ENCODE peak calls at places on chromosomes 6 and 20, in four cellular contexts. O, Q, Y and J are unnamed samples.

GRCh38 chr6:146950351-146950835 is 253.8 kb upstream of the STXBP5 start:
- DNase-seq in Q (peak), Y (peak), O (no peak), J (peak)

GRCh38 chr20:38106461-38106860 is 58.6 kb downstream of the TGM2 start:
- DNase-seq in Q (no peak), Y (no peak), O (no peak), J (peak)

GRCh38 chr6:48315915-48316314 is 204.9 kb upstream of the PTCHD4 start:
- DNase-seq in O (no peak), Q (no peak), Y (no peak), J (no peak)

GRCh38 chr6:113564401-113565161 is 292.6 kb upstream of the MARCKS start:
- DNase-seq in Q (peak), Y (peak), O (peak), J (peak)

GRCh38 chr6:30418448-30418847 is 70.9 kb upstream of the HLA-E start:
- DNase-seq in Q (no peak), Y (no peak), O (no peak), J (no peak)

GRCh38 chr6:164085552-164086325 is 671.2 kb downstream of the QKI start:
- DNase-seq in Y (no peak), Q (peak), O (peak), J (no peak)

GRCh38 chr6:169473663-169474062 is 220.0 kb upstream of the THBS2 start:
- DNase-seq in O (no peak), Q (no peak), Y (no peak), J (no peak)

GRCh38 chr20:58514321-58515239 is 619 bp downstream of the APCDD1L start:
- DNase-seq in Q (peak), Y (peak), O (peak), J (no peak)

GRCh38 chr20:58213716-58214115 is 14.7 kb downstream of the ANKRD60 start:
- DNase-seq in Q (no peak), O (no peak), Y (no peak), J (no peak)

GRCh38 chr6:5514353-5514752 is 253.0 kb downstream of the FARS2 start:
- DNase-seq in Y (no peak), O (no peak), Q (no peak), J (no peak)

GRCh38 chr6:28334272-28335039 is 1.5 kb downstream of the ZSCAN31 start:
- DNase-seq in O (no peak), Q (no peak), Y (no peak), J (no peak)

GRCh38 chr6:4607026-4607704 is 169.0 kb upstream of the CDYL start:
- DNase-seq in Q (peak), O (no peak), Y (peak), J (peak)

GRCh38 chr6:3867616-3868502 is 18.7 kb downstream of the FAM50B start:
- DNase-seq in Q (no peak), Y (peak), O (no peak), J (no peak)

GRCh38 chr6:11043552-11043960 is 549 bp downstream of the ELOVL2 start:
- DNase-seq in Y (no peak), Q (no peak), O (peak), J (no peak)

GRCh38 chr6:138590796-138591709 is 91.8 kb upstream of the NHSL1 start:
- DNase-seq in O (peak), Q (peak), Y (peak), J (peak)

GRCh38 chr6:167247814-167248595 is 43.1 kb upstream of the UNC93A start:
- DNase-seq in O (no peak), Y (no peak), Q (no peak), J (no peak)

GRCh38 chr20:55515831-55516230 is 489.5 kb downstream of the CBLN4 start:
- DNase-seq in Q (no peak), Y (no peak), O (no peak), J (no peak)

GRCh38 chr6:169047345-169047744 is 206.3 kb downstream of the THBS2 start:
- DNase-seq in Q (no peak), O (no peak), Y (no peak), J (no peak)

GRCh38 chr20:10876558-10876957 is 202.8 kb upstream of the JAG1 start:
- DNase-seq in Q (no peak), Y (no peak), O (no peak), J (no peak)

GRCh38 chr6:11208267-11208666 is 24.2 kb downstream of the NEDD9 start:
- DNase-seq in Q (no peak), O (no peak), Y (no peak), J (no peak)

GRCh38 chr20:23546435-23547144 is 21.7 kb downstream of the CST9L start:
- DNase-seq in O (no peak), Q (no peak), Y (no peak), J (no peak)

DNA sequence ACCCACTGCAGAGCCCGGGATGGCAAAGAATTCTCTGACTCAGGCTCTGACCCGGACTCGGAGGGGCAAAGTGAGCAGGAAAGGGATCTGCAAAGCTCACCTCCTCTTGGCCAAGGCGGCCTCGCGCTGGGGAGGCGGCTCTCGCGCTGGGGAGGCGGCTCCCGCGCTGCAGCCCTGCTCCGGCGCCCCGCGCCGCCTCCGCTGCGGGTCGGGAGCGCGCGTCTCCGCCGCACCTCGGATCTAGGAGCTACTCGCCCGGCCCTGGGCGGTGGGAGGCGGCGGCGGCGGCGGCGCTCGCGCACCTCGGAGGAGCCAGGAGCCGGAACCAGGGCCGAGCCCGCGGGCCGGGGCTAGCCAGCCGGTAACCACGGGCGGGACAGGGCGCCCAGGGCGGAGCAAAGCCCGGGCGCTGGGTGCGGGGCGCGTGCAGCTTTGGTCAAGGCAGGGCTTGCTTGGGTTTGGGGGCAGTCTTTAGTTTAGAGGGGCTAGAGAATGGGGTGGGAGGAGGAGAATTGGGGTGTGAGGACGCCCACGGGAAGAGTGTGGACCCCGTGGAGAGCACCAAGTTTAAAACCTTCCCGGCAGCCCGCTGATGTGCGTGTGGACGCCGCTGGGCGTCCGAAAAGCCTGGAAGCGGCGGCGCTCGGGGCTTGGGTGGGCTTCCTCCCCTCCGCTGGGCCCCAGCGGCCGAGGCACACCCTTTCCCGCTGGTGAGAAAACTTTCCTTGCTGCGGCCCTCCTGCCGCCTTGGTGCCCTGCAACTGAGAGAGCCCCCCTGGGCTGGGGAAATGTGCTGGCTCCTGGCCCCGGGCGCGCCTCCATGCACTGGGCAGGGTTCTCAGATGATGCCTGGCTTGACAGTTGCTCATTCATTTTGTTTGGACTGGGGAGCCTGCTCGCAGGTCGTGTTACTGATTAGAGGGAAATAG is at the start of gene MRAP2:
- DNase-seq in Y (no peak), O (peak), Q (no peak), J (peak)
- H4K8ac ChIP-seq in Y (no peak), O (no peak), Q (no peak), J (peak)

GRCh38 chr6:36027501-36028087 is at the start of gene MAPK14:
- DNase-seq in Y (peak), Q (peak), O (peak), J (peak)
- H4K8ac ChIP-seq in Y (peak), Q (peak), O (no peak), J (peak)

GRCh38 chr6:111564482-111564945 is 41.2 kb downstream of the TRAF3IP2 start:
- DNase-seq in Y (peak), Q (peak), O (no peak), J (no peak)
- H4K8ac ChIP-seq in Y (peak), Q (no peak), O (no peak), J (no peak)

DNA sequence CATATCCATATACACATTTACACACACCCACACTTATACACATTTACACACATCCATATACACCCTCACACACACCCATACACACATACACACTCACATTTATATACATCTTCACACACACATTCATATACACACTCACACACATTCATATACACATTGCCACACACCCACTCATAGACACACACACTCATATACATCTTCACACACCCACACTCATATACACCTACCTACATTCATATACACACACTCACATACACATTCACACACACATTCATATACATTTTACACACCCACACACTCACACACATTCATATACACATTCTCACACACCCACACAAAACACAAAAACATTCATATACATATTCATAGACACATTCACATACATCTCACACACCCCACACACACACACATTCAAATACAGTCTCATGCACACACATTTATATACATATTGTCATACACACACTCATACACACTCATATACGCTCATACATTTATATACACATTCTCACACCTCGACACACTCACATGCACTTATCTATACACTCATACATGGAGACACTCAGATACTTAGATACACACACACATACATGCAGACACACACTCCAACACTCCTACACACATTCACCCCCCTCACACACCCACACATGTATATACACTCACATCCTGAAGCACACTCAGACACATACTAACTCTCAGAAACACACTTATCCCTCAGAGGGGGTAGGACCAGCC is 82.1 kb downstream of the MRPL14 start:
- DNase-seq in Y (no peak), Q (no peak), O (no peak), J (no peak)
- H4K8ac ChIP-seq in Y (peak), Q (no peak), O (no peak), J (no peak)

GRCh38 chr6:17871836-17872235 is 115.6 kb downstream of the KIF13A start:
- DNase-seq in Q (no peak), O (no peak), Y (no peak), J (no peak)

GRCh38 chr6:17871169-17871479 is 116.3 kb downstream of the KIF13A start:
- DNase-seq in Y (no peak), Q (no peak), O (no peak), J (no peak)

GRCh38 chr6:17870302-17871168 is 116.9 kb downstream of the KIF13A start:
- DNase-seq in Q (no peak), Y (no peak), O (no peak), J (no peak)

GRCh38 chr6:17874753-17875152 is 112.7 kb downstream of the KIF13A start:
- DNase-seq in O (no peak), Y (no peak), Q (no peak), J (no peak)

DNA sequence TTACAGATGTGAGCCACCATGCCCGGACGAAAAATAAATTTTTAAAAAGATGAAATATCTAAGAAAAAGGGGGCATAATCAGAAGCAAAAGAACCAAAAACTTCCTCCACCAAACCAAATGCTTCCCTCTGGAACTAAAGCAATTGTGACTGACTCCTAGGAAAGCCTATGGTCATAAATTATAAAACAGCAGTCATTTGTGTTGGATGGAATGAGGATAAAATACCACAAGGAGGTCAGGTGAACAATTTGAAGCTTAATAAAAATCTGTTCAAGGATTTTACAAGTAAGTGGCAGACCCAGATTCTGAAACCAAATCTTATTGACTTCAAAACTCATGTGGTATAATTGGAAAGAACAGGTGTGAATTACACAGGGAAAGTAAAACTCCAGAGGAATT is 114.5 kb downstream of the KIF13A start:
- DNase-seq in Y (no peak), Q (no peak), O (no peak), J (no peak)
- H4K8ac ChIP-seq in Y (no peak), Q (no peak), O (no peak), J (no peak)

DNA sequence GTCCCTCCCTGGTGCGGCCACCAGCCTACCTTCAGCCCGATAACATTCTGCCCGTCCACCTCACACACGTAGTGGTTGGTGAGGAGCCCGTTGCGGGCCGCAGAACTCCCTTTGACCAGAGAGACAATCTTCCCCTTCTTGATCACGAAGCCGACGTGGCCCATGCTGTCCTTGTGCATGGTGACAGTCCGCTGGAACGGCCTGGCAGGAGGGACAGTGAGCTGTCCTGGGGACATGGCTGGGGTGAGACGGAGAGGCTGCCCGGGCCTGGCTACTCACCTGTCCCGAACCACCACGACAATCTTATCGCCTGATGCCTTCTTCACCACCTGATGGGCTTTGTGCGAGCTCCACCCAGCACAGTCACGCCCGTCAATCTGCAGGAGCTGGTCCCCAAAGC is 16.6 kb downstream of the SDCBP2 start:
- DNase-seq in Y (no peak), Q (no peak), O (no peak), J (no peak)
- H4K8ac ChIP-seq in Y (no peak), Q (no peak), O (no peak), J (no peak)

DNA sequence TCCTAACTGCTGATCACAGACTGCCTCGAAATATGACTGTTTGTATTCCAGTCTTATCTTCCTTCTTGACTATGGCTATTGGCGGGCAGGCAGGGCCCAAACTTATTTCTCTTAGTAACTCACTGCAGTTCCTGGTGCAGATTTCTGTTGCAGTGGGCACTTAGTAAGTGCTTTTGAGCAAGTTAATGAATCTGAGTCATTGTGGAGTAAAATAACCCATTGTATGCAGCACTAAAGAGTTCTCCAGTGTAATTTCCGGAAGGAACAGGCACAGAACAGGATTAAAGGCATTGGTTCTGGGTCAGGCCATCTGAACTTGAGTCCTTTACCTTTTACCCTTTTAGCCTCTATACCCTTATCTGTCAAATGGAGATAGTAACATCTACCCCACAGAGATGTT is 23.6 kb downstream of the SLC35F1 start:
- DNase-seq in Q (no peak), Y (no peak), O (no peak), J (peak)
- H4K8ac ChIP-seq in Q (no peak), Y (no peak), O (no peak), J (no peak)

GRCh38 chr20:21181028-21181427 is 55.1 kb downstream of the KIZ start:
- DNase-seq in Q (no peak), Y (no peak), O (no peak), J (no peak)
- H4K8ac ChIP-seq in Q (no peak), Y (no peak), O (no peak), J (no peak)

GRCh38 chr20:64040231-64041039 is 4.5 kb downstream of the C20orf204 start:
- DNase-seq in Y (no peak), Q (no peak), O (no peak), J (no peak)
- H4K8ac ChIP-seq in Y (no peak), Q (no peak), O (no peak), J (no peak)